ENCODE peak calls at places on chromosomes 3 and 15, in eight cellular contexts. D, R, P, B, U, N, V and Z are unnamed samples.

GRCh38 chr3:86563358-86563970 is 427.5 kb downstream of the VGLL3 start:
- DNase-seq in D (no peak), R (no peak), P (peak; percentile 46), B (no peak), U (no peak), N (no peak), V (peak; percentile 64), Z (no peak)

GRCh38 chr15:100559330-100559729 is 30.6 kb upstream of the CERS3 start:
- DNase-seq in D (no peak), R (no peak), P (peak; percentile 91), B (peak; percentile 71), U (peak; percentile 21), N (no peak), V (no peak), Z (no peak)

GRCh38 chr15:52102468-52102867 is 10.1 kb downstream of the BCL2L10 start:
- DNase-seq in D (no peak), R (no peak), P (peak; percentile 99), B (no peak), U (no peak), N (no peak), V (no peak), Z (no peak)

GRCh38 chr3:151130437-151130836 is 45.0 kb downstream of the MED12L start:
- DNase-seq in D (peak; percentile 65), R (no peak), P (no peak), B (no peak), U (no peak), N (no peak), V (no peak), Z (no peak)

GRCh38 chr3:147655236-147655635 is 246.1 kb downstream of the ZIC1 start:
- DNase-seq in D (no peak), R (no peak), P (peak; percentile 56), B (no peak), U (no peak), N (no peak), V (no peak), Z (no peak)

GRCh38 chr3:95567346-95567745 is 1247.0 kb upstream of the EPHA6 start:
- DNase-seq in D (no peak), R (no peak), P (no peak), B (no peak), U (no peak), N (no peak), V (no peak), Z (no peak)

GRCh38 chr3:25218362-25218761 is 209.7 kb upstream of the RARB start:
- DNase-seq in D (no peak), R (no peak), P (no peak), B (no peak), U (no peak), N (no peak), V (no peak), Z (no peak)

GRCh38 chr15:86852741-86853140 is 773.1 kb downstream of the AGBL1 start:
- DNase-seq in D (no peak), R (no peak), P (no peak), B (no peak), U (no peak), N (no peak), V (no peak), Z (no peak)

GRCh38 chr15:76349301-76350070 is 12.9 kb downstream of the ISL2 start:
- DNase-seq in D (no peak), R (no peak), P (no peak), B (no peak), U (no peak), N (no peak), V (no peak), Z (no peak)

GRCh38 chr3:120506828-120507774 is 56.3 kb upstream of the FSTL1 start:
- DNase-seq in D (no peak), R (no peak), P (peak; percentile 87), B (no peak), U (peak; percentile 50), N (no peak), V (peak; percentile 75), Z (peak; percentile 76)

DNA sequence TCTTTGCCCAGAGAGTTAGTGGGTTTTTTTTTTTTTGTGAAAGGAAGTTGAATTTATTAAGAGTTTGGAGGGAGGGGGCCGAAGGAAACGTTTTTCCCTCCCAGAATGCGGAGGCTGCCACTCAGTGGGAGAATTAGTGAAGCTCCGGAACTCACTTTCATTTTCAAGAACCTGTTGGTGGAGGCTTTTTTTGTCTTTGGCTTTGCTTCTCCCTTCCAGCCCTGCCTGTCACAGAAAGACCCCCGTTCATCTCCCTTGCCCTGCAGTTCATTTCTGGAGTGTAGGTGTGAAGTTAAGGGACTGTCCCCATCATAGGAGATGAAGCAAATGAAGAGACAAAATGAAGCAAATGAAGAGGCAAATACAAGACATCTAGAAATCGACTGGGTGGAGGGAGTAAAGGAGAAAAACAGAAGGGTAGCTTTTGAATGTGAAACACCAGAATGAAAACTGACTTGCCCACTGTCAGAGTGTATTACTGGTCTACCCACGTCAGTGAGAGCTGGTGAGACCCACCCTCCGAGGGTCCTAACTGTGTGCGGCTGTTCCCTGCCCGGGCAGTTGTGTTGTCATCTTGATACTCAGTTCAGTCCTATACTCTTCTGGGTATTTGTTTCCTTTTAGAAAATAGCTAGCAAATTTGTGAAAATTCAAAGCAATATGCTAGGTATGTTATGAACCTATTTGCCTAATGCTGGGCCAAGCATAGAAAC is 91.5 kb downstream of the ITPR1 start:
- DNase-seq in D (no peak), R (no peak), P (peak; percentile 29), B (no peak), U (peak; percentile 15), N (peak; percentile 74), V (no peak), Z (peak; percentile 31)
- TF ChIP-seq CTCF in D (peak; percentile 27), R (no peak), P (peak; percentile 22), B (peak; percentile 25), U (peak; percentile 5), N (no peak), V (no peak), Z (no peak)

GRCh38 chr3:187077085-187077484 is 62.2 kb downstream of the RPL39L start:
- DNase-seq in D (no peak), R (no peak), P (no peak), B (no peak), U (no peak), N (no peak), V (no peak), Z (no peak)

GRCh38 chr3:187076297-187076696 is 63.0 kb downstream of the RPL39L start:
- DNase-seq in D (no peak), R (no peak), P (no peak), B (no peak), U (no peak), N (no peak), V (no peak), Z (no peak)

GRCh38 chr3:187069857-187070516 is 69.3 kb downstream of the RPL39L start:
- DNase-seq in D (no peak), R (no peak), P (no peak), B (no peak), U (no peak), N (no peak), V (no peak), Z (no peak)

GRCh38 chr3:187072582-187072981 is 66.7 kb downstream of the RPL39L start:
- DNase-seq in D (no peak), R (no peak), P (no peak), B (no peak), U (no peak), N (no peak), V (peak; percentile 56), Z (no peak)

GRCh38 chr3:187072102-187072501 is 67.2 kb downstream of the RPL39L start:
- DNase-seq in D (no peak), R (no peak), P (no peak), B (no peak), U (no peak), N (no peak), V (no peak), Z (no peak)
- TF ChIP-seq CTCF in D (no peak), R (no peak), P (no peak), B (no peak), U (no peak), N (no peak), V (no peak), Z (no peak)

DNA sequence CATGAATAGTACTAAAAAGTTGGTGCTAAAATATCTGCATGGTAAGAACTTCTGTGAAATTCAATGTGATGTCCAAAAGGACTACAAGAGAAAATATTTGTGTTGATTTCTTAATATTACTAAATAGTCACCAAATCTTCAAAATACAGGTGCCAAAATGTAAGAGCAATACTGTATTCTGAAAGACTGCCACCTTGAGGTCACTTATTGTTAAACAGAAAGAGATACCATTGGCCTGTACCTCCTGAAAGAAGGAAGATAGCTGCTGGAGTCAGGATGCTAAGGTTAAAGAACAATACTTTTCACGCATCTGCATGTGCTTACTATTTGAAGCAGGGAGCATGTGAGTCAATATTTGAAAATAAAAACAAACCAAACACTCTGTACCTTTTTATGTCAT is 72.0 kb upstream of the LSAMP start:
- DNase-seq in D (no peak), R (no peak), P (peak; percentile 11), B (no peak), U (no peak), N (no peak), V (peak; percentile 56), Z (no peak)
- TF ChIP-seq CTCF in D (no peak), R (peak; percentile 46), P (peak; percentile 27), B (no peak), U (no peak), N (no peak), V (peak; percentile 64), Z (no peak)

GRCh38 chr3:183591881-183592521 is 36.5 kb upstream of the KLHL6 start:
- DNase-seq in D (no peak), R (no peak), P (no peak), B (no peak), U (no peak), N (no peak), V (no peak), Z (no peak)
- TF ChIP-seq CTCF in D (peak; percentile 36), R (peak; percentile 22), P (peak; percentile 15), B (peak; percentile 6), U (no peak), N (no peak), V (peak; percentile 58), Z (no peak)

GRCh38 chr3:157086053-157086761 is 73.7 kb downstream of the CCNL1 start:
- DNase-seq in D (no peak), R (no peak), P (no peak), B (peak; percentile 79), U (no peak), N (peak; percentile 86), V (peak; percentile 50), Z (no peak)
- TF ChIP-seq CTCF in D (no peak), R (no peak), P (no peak), B (no peak), U (no peak), N (no peak), V (no peak), Z (no peak)

GRCh38 chr3:53881691-53882593 is at the start of gene ACTR8:
- DNase-seq in D (peak; percentile 87), R (peak; percentile 84), P (peak; percentile 73), B (peak; percentile 92), U (peak; percentile 88), N (peak; percentile 90), V (peak; percentile 76), Z (peak; percentile 92)
- TF ChIP-seq CTCF in D (peak; percentile 16), R (peak; percentile 40), P (no peak), B (peak; percentile 8), U (peak; percentile 25), N (peak; percentile 30), V (no peak), Z (no peak)